ENCODE peak calls at places on chromosomes 3 and 15, in six cellular contexts. P, U, V, E, Z and M are unnamed samples.

GRCh38 chr3:122691195-122691594 is 10.6 kb downstream of the PARP14 start:
- DNase-seq in P (no peak), U (no peak), V (no peak), E (peak), Z (peak), M (no peak)

GRCh38 chr15:52483712-52484111 is 45.0 kb downstream of the MYO5A start:
- DNase-seq in P (no peak), U (no peak), V (no peak), E (no peak), Z (peak), M (no peak)

GRCh38 chr15:67005294-67005996 is 60.0 kb upstream of the SMAD3 start:
- DNase-seq in P (no peak), U (no peak), V (no peak), E (no peak), Z (no peak), M (no peak)

GRCh38 chr15:64536244-64536836 is 76.0 kb downstream of the ZNF609 start:
- DNase-seq in P (no peak), U (no peak), V (peak), E (peak), Z (peak), M (peak)

GRCh38 chr3:196694202-196694638 is 17.8 kb downstream of the CEP19 start:
- DNase-seq in P (peak), U (no peak), V (no peak), E (no peak), Z (peak), M (peak)

GRCh38 chr3:141845407-141846049 is 30.9 kb upstream of the ATP1B3 start:
- DNase-seq in P (no peak), U (peak), V (no peak), E (no peak), Z (no peak), M (no peak)

GRCh38 chr3:151503074-151503473 is 42.2 kb upstream of the IGSF10 start:
- DNase-seq in P (no peak), U (no peak), V (no peak), E (no peak), Z (no peak), M (no peak)

GRCh38 chr3:99753268-99753975 is 64.2 kb upstream of the CMSS1 start:
- DNase-seq in P (peak), U (peak), V (peak), E (peak), Z (peak), M (peak)

GRCh38 chr15:81492303-81492702 is 118.3 kb upstream of the TMC3 start:
- DNase-seq in P (no peak), U (no peak), V (no peak), E (no peak), Z (peak), M (no peak)

GRCh38 chr3:67357610-67358458 is 296.6 kb downstream of the SUCLG2 start:
- DNase-seq in P (peak), U (peak), V (peak), E (peak), Z (peak), M (peak)

GRCh38 chr3:69901802-69902201 is 97.7 kb upstream of the SAMMSON start:
- DNase-seq in P (no peak), U (no peak), V (no peak), E (no peak), Z (no peak), M (no peak)

GRCh38 chr3:185532881-185533280 is 19.5 kb downstream of the LIPH start:
- DNase-seq in P (no peak), U (no peak), V (no peak), E (no peak), Z (no peak), M (no peak)

GRCh38 chr3:185526349-185526951 is 25.9 kb downstream of the LIPH start:
- DNase-seq in P (no peak), U (no peak), V (no peak), E (no peak), Z (no peak), M (no peak)

GRCh38 chr3:185527364-185527763 is 25.0 kb downstream of the LIPH start:
- DNase-seq in P (no peak), U (no peak), V (peak), E (peak), Z (no peak), M (no peak)

GRCh38 chr3:185534511-185534910 is 17.9 kb downstream of the LIPH start:
- DNase-seq in P (no peak), U (no peak), V (no peak), E (no peak), Z (peak), M (no peak)

GRCh38 chr3:185528481-185529009 is 23.8 kb downstream of the LIPH start:
- DNase-seq in P (no peak), U (peak), V (no peak), E (no peak), Z (no peak), M (no peak)
- H3K27ac ChIP-seq in P (no peak), U (no peak), V (no peak), E (no peak), Z (no peak), M (no peak)

DNA sequence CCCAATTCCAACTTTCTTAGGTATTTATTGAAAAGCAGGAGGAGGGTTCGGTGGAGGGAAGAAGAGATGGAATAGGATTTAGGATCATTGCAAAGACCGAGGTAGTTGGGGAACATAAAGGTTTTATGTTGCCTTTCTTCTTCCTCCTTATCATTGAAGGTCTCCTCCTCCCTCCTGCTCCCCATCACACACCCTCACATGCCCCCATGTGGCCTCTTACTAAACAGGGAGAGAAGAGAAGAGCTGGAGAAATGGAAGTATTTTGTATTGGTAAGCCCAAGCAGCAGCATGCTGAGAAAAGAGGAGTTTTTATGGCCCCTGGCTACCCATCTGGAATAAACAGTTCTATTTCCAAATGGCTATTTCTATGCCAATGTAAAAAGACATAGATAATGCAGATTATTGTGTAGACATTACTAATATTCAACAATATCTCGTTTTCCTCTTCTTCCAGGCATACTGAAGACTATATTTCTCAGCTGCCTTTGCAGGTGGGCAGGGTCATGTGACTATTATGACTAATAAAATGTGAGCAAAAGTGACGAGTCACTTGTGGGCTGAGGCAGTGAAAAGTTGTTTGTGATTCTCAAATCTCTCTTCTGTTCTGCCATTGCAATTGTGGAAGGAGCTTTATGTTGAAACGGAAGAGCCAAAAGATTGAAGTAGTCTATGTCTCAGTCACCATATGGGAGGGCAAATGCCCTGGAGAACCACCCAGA is 5.2 kb upstream of the GPR176 start:
- DNase-seq in P (no peak), U (peak), V (no peak), E (no peak), Z (peak), M (no peak)
- TF ChIP-seq RAD21 in P (no peak), U (peak), V (peak), E (no peak), Z (no peak), M (no peak)

GRCh38 chr15:45796433-45796832 is 161.6 kb downstream of the SQOR start:
- DNase-seq in P (no peak), U (no peak), V (no peak), E (no peak), Z (no peak), M (no peak)

GRCh38 chr15:45794768-45795486 is 160.1 kb downstream of the SQOR start:
- DNase-seq in P (no peak), U (no peak), V (no peak), E (peak), Z (no peak), M (no peak)

GRCh38 chr15:45794304-45794703 is 159.5 kb downstream of the SQOR start:
- DNase-seq in P (no peak), U (no peak), V (no peak), E (no peak), Z (no peak), M (no peak)

GRCh38 chr15:45799508-45799907 is 164.7 kb downstream of the SQOR start:
- DNase-seq in P (no peak), U (no peak), V (no peak), E (no peak), Z (no peak), M (no peak)

GRCh38 chr15:45795487-45796069 is 160.7 kb downstream of the SQOR start:
- DNase-seq in P (peak), U (peak), V (peak), E (peak), Z (peak), M (peak)
- H3K27ac ChIP-seq in P (no peak), U (no peak), V (no peak), E (no peak), Z (no peak), M (no peak)

DNA sequence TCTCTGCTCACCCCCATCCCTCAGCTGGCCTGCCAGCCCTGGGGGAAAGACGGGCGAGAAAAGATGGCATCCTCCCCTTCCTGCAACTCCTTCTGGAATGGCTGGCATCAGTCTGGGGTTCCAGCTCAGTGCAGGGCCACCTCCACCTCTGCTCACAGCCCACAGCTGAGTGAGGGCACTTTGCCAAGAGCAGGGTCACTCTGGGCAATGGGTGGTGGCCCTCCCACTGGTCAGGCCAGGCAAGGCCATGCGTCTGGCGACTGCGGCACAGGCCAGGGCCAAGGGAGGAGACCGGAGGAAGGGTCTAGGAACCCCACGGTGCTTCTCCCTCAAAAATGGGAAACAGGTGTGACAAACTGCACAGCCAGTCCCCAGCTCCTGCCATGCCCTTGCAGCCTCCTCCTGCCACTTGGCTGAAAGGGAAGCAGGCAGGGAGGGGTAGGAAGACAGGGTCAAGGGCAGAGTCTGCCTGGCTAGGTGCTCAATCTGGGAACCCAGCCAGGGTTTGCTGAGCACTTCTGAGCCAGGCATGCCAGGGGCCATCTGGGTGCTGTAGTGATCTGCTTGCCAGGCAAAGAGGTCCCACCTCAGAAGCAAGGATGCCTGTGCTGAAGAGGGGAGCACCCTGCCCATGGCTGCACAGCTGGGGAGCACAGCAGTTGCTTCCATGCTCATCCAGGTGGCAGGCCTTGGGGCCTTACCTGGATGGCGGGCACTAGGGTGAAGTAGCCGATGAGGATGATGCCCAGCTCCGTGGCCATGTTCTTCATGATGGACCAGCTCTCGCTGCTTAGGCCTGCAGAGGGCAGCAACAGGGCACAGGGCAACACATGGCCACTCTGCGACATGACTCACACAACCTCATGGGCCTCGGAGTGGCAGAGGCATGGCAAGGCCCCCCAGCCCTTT is 41.2 kb downstream of the PTPN23 start:
- DNase-seq in P (peak), U (no peak), V (no peak), E (no peak), Z (no peak), M (peak)
- TF ChIP-seq RAD21 in P (peak), U (no peak), V (peak), E (no peak), Z (no peak), M (peak)

GRCh38 chr3:30858894-30859389 is 35.5 kb downstream of the GADL1 start:
- DNase-seq in P (no peak), U (no peak), V (no peak), E (no peak), Z (no peak), M (no peak)
- H3K27ac ChIP-seq in P (no peak), U (no peak), V (no peak), E (no peak), Z (no peak), M (no peak)

GRCh38 chr15:56031836-56032235 is 38.4 kb upstream of the NEDD4 start:
- DNase-seq in P (no peak), U (no peak), V (no peak), E (no peak), Z (no peak), M (no peak)
- TF ChIP-seq RAD21 in P (no peak), U (no peak), V (no peak), E (no peak), Z (no peak), M (no peak)

GRCh38 chr3:189360291-189360690 is 188.5 kb downstream of the TPRG1 start:
- DNase-seq in P (no peak), U (no peak), V (no peak), E (no peak), Z (no peak), M (no peak)

GRCh38 chr3:189355115-189355480 is 183.3 kb downstream of the TPRG1 start:
- DNase-seq in P (no peak), U (no peak), V (no peak), E (no peak), Z (no peak), M (no peak)

GRCh38 chr3:189353318-189353958 is 181.7 kb downstream of the TPRG1 start:
- DNase-seq in P (no peak), U (no peak), V (peak), E (no peak), Z (no peak), M (peak)

GRCh38 chr3:189353988-189354735 is 182.4 kb downstream of the TPRG1 start:
- DNase-seq in P (no peak), U (no peak), V (peak), E (no peak), Z (no peak), M (peak)

GRCh38 chr3:189355481-189356201 is 183.9 kb downstream of the TPRG1 start:
- DNase-seq in P (no peak), U (no peak), V (peak), E (peak), Z (peak), M (peak)
- H3K27ac ChIP-seq in P (no peak), U (no peak), V (no peak), E (no peak), Z (peak), M (peak)

GRCh38 chr3:48367201-48367600 is 4.8 kb upstream of the FBXW12 start:
- DNase-seq in P (peak), U (peak), V (no peak), E (no peak), Z (no peak), M (no peak)
- TF ChIP-seq RAD21 in P (no peak), U (no peak), V (no peak), E (no peak), Z (no peak), M (no peak)

GRCh38 chr3:135197246-135197645 is 402.2 kb downstream of the EPHB1 start:
- DNase-seq in P (no peak), U (peak), V (no peak), E (no peak), Z (no peak), M (no peak)
- H3K27ac ChIP-seq in P (no peak), U (no peak), V (no peak), E (no peak), Z (no peak), M (no peak)